ENCODE peak calls at places on chromosomes 12 and 14, in four cellular contexts. P is HepG2, V is SK-N-SH, Z is GM12878. B is an unnamed sample.

GRCh38 chr12:78878447-78878846 is 13.9 kb downstream of the SYT1 start:
- DNase-seq in P (no peak), V (no peak), Z (no peak), B (peak; percentile 29)

GRCh38 chr12:5510251-5510805 is 78.4 kb downstream of the NTF3 start:
- DNase-seq in P (no peak), V (no peak), Z (no peak), B (no peak)

GRCh38 chr12:64256166-64256800 is 34.2 kb upstream of the KICS2 start:
- DNase-seq in P (peak; percentile 49), V (peak; percentile 48), Z (no peak), B (peak; percentile 65)

GRCh38 chr12:92928962-92929915 is at the start of gene EEA1:
- DNase-seq in P (peak; percentile 91), V (peak; percentile 99), Z (peak; percentile 84), B (peak; percentile 88)

GRCh38 chr12:93025145-93026103 is 96.3 kb upstream of the EEA1 start:
- DNase-seq in P (no peak), V (peak; percentile 28), Z (peak; percentile 63), B (peak; percentile 13)

GRCh38 chr12:19614601-19615442 is 175.5 kb downstream of the AEBP2 start:
- DNase-seq in P (no peak), V (no peak), Z (no peak), B (no peak)

GRCh38 chr14:96213871-96214465 is 9.3 kb downstream of the BDKRB2 start:
- DNase-seq in P (no peak), V (no peak), Z (no peak), B (no peak)

GRCh38 chr12:53659011-53659551 is 16.8 kb downstream of the ATP5MC2 start:
- DNase-seq in P (peak; percentile 96), V (no peak), Z (no peak), B (peak; percentile 25)

GRCh38 chr14:32078030-32078793 is 1.1 kb downstream of the ARHGAP5 start:
- DNase-seq in P (peak; percentile 70), V (peak; percentile 46), Z (no peak), B (peak; percentile 21)

GRCh38 chr14:70245026-70245425 is 56.3 kb upstream of the SLC8A3 start:
- DNase-seq in P (no peak), V (no peak), Z (no peak), B (no peak)

GRCh38 chr14:25406818-25407217 is 356.9 kb upstream of the STXBP6 start:
- DNase-seq in P (peak; percentile 68), V (no peak), Z (no peak), B (no peak)

GRCh38 chr12:104057771-104058197 is 6.5 kb upstream of the HCFC2 start:
- DNase-seq in P (no peak), V (peak; percentile 40), Z (no peak), B (no peak)

GRCh38 chr14:21192875-21193535 is 37.1 kb upstream of the OR5AU1 start:
- DNase-seq in P (no peak), V (no peak), Z (no peak), B (no peak)

GRCh38 chr12:108553799-108554198 is 7.2 kb downstream of the SART3 start:
- DNase-seq in P (no peak), V (no peak), Z (no peak), B (no peak)

GRCh38 chr12:132686831-132687210 is 321 bp downstream of the POLE start:
- DNase-seq in P (no peak), V (peak; percentile 84), Z (no peak), B (peak; percentile 39)

DNA sequence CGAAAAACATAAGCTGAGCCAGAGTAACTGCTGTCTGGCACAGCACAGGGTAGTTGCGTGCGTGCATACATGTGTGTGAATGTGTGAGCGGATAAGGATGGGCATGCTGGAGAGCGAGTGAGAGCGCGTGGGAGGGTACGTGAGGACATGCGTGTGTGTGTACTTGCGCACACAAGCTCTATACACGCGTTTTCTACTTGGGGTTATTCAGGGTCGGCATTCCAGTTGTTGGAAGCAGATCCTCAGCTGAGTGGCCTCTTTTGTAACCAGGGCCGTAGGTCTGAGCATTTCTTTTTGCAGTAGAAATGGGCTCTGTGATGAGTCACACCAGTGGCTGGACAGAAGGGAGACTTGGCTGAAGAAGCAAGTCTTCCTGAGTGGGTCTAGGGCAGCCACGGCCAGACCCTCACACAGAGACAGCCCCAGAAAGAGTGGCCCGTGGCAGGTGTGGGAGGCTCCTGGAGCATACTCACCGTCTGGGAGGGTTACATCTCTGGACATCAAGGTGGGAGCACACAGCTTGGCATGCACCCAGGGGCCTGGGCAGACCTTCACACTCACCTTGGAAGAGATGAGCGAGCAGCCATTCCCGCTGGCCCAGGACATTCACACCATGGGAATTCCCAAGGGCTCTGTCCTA is 78.0 kb downstream of the LRRC74A start:
- DNase-seq in P (no peak), V (peak; percentile 34), Z (no peak), B (peak; percentile 80)
- TF ChIP-seq PBX3 in P (no peak), V (no peak), Z (no peak), B (no peak)

DNA sequence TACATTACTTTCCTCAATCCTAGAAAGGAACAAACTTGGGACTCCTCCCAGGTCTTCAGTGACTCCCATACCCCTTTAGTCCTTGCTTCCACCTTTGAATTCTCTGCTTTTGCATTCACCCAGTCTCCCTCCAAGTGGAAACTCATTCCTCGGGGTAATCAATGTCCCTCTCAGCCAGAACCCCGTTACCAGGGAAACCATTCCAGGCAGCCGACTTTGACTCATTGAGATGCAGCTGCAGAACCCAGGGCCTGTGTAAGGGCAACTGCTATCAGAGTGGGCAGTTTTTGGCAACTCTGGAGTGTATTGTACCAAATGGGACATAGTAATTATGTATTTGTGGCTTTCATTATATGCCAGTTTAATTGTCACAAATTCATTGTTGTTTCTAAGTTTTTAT is 186.2 kb downstream of the NRXN3 start:
- DNase-seq in P (no peak), V (no peak), Z (no peak), B (no peak)
- TF ChIP-seq SMC3 in P (no peak), V (no peak), Z (no peak), B (no peak)

GRCh38 chr12:115443351-115443938 is 759.5 kb upstream of the TBX3 start:
- DNase-seq in P (no peak), V (no peak), Z (no peak), B (no peak)

GRCh38 chr12:115440438-115440837 is 756.5 kb upstream of the TBX3 start:
- DNase-seq in P (peak; percentile 66), V (no peak), Z (no peak), B (peak; percentile 45)

GRCh38 chr12:115439008-115439601 is 755.1 kb upstream of the TBX3 start:
- DNase-seq in P (peak; percentile 32), V (no peak), Z (no peak), B (no peak)

GRCh38 chr12:115449526-115449925 is 765.6 kb upstream of the TBX3 start:
- DNase-seq in P (no peak), V (no peak), Z (no peak), B (no peak)

GRCh38 chr12:115444336-115444735 is 760.4 kb upstream of the TBX3 start:
- DNase-seq in P (no peak), V (no peak), Z (no peak), B (no peak)
- TF ChIP-seq RFX5 in P (no peak), V (no peak), Z (no peak), B (no peak)

GRCh38 chr12:94205738-94206310 is 57.4 kb downstream of the PLXNC1 start:
- DNase-seq in P (no peak), V (no peak), Z (no peak), B (no peak)
- TF ChIP-seq PBX3 in P (no peak), V (no peak), Z (no peak), B (no peak)

DNA sequence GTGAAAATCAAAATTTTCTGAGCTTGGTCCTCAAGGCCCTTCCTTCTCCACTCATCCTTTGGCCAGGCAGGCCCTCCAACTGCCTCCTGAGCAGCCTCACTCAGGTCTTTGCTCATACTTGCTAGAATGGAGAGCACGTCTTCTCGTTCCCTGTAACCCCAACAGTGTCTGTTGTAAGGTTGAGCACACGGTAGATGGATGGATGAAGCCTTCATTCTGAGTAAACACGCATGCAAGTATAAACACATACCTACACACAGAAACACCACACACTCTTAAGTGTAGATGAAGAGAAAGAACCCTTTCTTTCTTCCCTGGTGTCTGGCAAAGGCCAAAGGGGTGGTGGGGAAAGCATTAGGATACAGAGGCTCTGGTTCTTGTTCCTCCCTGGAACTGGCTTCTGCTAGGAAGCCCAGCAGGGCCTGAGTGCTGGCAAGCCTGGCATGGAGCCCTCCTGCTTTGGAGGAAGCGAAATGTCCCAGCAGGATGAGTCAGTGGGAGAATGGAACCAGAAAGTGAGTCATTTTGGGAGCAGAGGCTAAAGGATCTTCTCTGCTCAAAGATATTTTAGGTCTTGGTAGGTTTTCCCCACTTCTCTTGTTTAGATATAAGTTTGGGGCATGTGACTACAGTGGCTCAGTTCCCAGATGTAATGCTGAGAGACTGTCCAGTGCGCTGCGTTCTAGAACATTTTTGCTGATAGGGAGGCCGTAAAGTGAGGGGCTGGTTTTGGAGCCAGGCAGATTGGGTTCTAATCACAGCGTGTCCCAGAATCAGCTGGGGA is 127.4 kb downstream of the CACNA1C start:
- DNase-seq in P (no peak), V (no peak), Z (no peak), B (peak; percentile 31)
- TF ChIP-seq SMC3 in P (no peak), V (no peak), Z (no peak), B (no peak)

B was measured in A549.